ENCODE peak calls at places on chromosomes 3 and 15, in six cellular contexts. U is body of pancreas, P is IMR-90, Q is fibroblast of lung, D is endothelial cell, W is ovary. C is an unnamed sample.

GRCh38 chr15:59590027-59590426 is 21.6 kb upstream of the GCNT3 start:
- DNase-seq in U (no peak), P (no peak), Q (no peak), D (no peak), W (no peak), C (no peak)

GRCh38 chr3:44981220-44981619 is 5.2 kb downstream of the EXOSC7 start:
- DNase-seq in U (no peak), P (peak; percentile 27), Q (no peak), D (no peak), W (no peak), C (no peak)

GRCh38 chr15:42072141-42072685 is 22.1 kb downstream of the PLA2G4D start:
- DNase-seq in U (no peak), P (no peak), Q (no peak), D (no peak), W (no peak), C (no peak)

GRCh38 chr15:47383102-47383501 is 334.2 kb upstream of the SEMA6D start:
- DNase-seq in U (no peak), P (no peak), Q (no peak), D (no peak), W (no peak), C (no peak)

GRCh38 chr3:48301814-48302194 is 31.7 kb downstream of the SPINK8 start:
- DNase-seq in U (peak; percentile 40), P (peak; percentile 19), Q (peak; percentile 54), D (no peak), W (peak; percentile 21), C (peak; percentile 29)

GRCh38 chr3:10170915-10171478 is 6.3 kb downstream of the IRAK2 start:
- DNase-seq in U (no peak), P (no peak), Q (no peak), D (no peak), W (no peak), C (no peak)

GRCh38 chr15:101480613-101481380 is 8.7 kb downstream of the PCSK6 start:
- DNase-seq in U (no peak), P (no peak), Q (no peak), D (no peak), W (no peak), C (peak; percentile 34)

GRCh38 chr15:73567022-73567421 is 66.2 kb downstream of the NPTN start:
- DNase-seq in U (no peak), P (no peak), Q (no peak), D (no peak), W (no peak), C (no peak)

GRCh38 chr3:30770387-30770786 is 124.1 kb downstream of the GADL1 start:
- DNase-seq in U (peak; percentile 33), P (peak; percentile 90), Q (peak; percentile 87), D (no peak), W (no peak), C (peak; percentile 69)

GRCh38 chr3:83971693-83972092 is 987.1 kb upstream of the CADM2 start:
- DNase-seq in U (no peak), P (no peak), Q (no peak), D (no peak), W (no peak), C (no peak)

GRCh38 chr3:189419022-189419421 is 212.2 kb upstream of the TP63 start:
- DNase-seq in U (no peak), P (no peak), Q (peak; percentile 47), D (no peak), W (no peak), C (no peak)

GRCh38 chr3:118445036-118445435 is 589.6 kb downstream of the IGSF11 start:
- DNase-seq in U (no peak), P (no peak), Q (no peak), D (no peak), W (no peak), C (no peak)

GRCh38 chr3:161371441-161372320 is at the start of gene SPTSSB:
- DNase-seq in U (peak; percentile 56), P (no peak), Q (peak; percentile 22), D (peak; percentile 56), W (no peak), C (peak; percentile 48)
- TF ChIP-seq CTCF in U (no peak), P (peak; percentile 15), Q (peak; percentile 32), D (no peak), W (no peak), C (no peak)

GRCh38 chr15:63994073-63994600 is 52.1 kb downstream of the DAPK2 start:
- DNase-seq in U (peak; percentile 39), P (no peak), Q (no peak), D (no peak), W (no peak), C (no peak)
- TF ChIP-seq CTCF in U (no peak), P (no peak), Q (no peak), D (no peak), W (no peak), C (no peak)

GRCh38 chr3:170078620-170079281 is 41.0 kb downstream of the GPR160 start:
- DNase-seq in U (no peak), P (no peak), Q (no peak), D (no peak), W (no peak), C (no peak)
- TF ChIP-seq CTCF in U (no peak), P (no peak), Q (no peak), D (no peak), W (no peak), C (no peak)

DNA sequence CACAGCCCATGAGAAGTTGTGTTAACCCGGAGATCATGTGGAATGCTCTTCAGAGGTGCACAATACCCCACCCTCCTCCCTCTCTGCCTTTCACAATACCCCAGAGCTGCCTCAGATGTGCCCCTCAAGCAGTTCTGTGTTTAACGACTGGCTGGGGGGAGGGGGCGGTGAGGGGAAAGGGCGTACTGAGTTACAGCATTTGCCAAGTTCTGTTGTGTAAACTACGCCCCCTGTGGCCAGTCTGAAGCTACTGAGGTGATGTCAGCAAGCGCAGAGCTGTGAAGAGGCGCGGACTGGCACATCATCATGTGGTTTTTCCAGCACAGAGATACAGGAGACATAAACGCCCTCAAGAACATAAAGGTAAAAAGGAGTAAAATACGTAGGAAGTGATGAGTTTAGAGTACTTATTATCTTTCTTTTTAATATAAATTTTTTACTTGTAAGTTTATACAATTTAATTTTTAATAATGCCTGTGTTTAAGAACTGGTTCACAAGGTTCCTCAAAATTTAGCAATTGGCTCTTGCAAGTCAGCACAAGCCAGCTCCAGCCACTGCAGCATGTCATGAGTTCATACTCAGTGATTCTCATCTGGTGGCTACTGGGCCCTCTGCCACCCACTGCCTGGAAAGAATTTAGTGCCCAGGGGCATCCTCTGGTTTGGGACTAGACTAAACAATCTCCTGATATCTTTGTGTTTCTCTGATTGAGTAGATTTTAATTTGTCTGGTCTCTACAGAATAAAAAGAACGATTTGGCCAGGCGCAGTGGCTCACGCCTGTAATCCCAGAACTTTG is 1.7 kb downstream of the EPB42 start:
- DNase-seq in U (no peak), P (peak; percentile 18), Q (peak; percentile 17), D (peak; percentile 59), W (no peak), C (no peak)
- TF ChIP-seq CTCF in U (no peak), P (peak; percentile 33), Q (peak; percentile 9), D (peak; percentile 55), W (no peak), C (no peak)

GRCh38 chr3:12875857-12876451 is 34.6 kb upstream of the RPL32 start:
- DNase-seq in U (peak; percentile 70), P (no peak), Q (peak; percentile 28), D (peak; percentile 75), W (peak; percentile 66), C (peak; percentile 47)
- TF ChIP-seq CTCF in U (peak; percentile 20), P (peak; percentile 14), Q (no peak), D (peak; percentile 47), W (no peak), C (peak; percentile 32)

GRCh38 chr3:43411429-43411828 is 125.1 kb downstream of the SNRK start:
- DNase-seq in U (no peak), P (no peak), Q (no peak), D (no peak), W (no peak), C (no peak)

GRCh38 chr3:43417133-43417532 is 130.8 kb downstream of the SNRK start:
- DNase-seq in U (no peak), P (no peak), Q (no peak), D (no peak), W (no peak), C (no peak)

GRCh38 chr3:43415088-43415487 is 128.7 kb downstream of the SNRK start:
- DNase-seq in U (no peak), P (no peak), Q (no peak), D (no peak), W (no peak), C (no peak)

GRCh38 chr3:43410575-43410974 is 124.2 kb downstream of the SNRK start:
- DNase-seq in U (no peak), P (peak; percentile 62), Q (no peak), D (no peak), W (no peak), C (no peak)

GRCh38 chr3:43413676-43414368 is 127.5 kb downstream of the SNRK start:
- DNase-seq in U (no peak), P (no peak), Q (no peak), D (peak; percentile 48), W (no peak), C (no peak)
- TF ChIP-seq CTCF in U (no peak), P (no peak), Q (no peak), D (no peak), W (no peak), C (no peak)

GRCh38 chr3:194137314-194138097 is 1.6 kb downstream of the HES1 start:
- DNase-seq in U (peak; percentile 88), P (peak; percentile 68), Q (no peak), D (peak; percentile 50), W (peak; percentile 67), C (peak; percentile 73)
- TF ChIP-seq CTCF in U (peak; percentile 73), P (peak; percentile 45), Q (peak; percentile 26), D (peak; percentile 43), W (peak; percentile 47), C (peak; percentile 57)

GRCh38 chr3:56254835-56255234 is 213.4 kb downstream of the ERC2 start:
- DNase-seq in U (no peak), P (no peak), Q (no peak), D (no peak), W (no peak), C (no peak)
- TF ChIP-seq CTCF in U (no peak), P (peak; percentile 24), Q (peak; percentile 25), D (peak; percentile 70), W (no peak), C (no peak)

GRCh38 chr3:129023909-129024308 is 22.8 kb downstream of the EFCC1 start:
- DNase-seq in U (no peak), P (peak; percentile 28), Q (peak; percentile 31), D (no peak), W (no peak), C (no peak)
- TF ChIP-seq CTCF in U (peak; percentile 40), P (peak; percentile 33), Q (no peak), D (no peak), W (no peak), C (no peak)

GRCh38 chr3:81395739-81396138 is 365.7 kb downstream of the GBE1 start:
- DNase-seq in U (no peak), P (no peak), Q (no peak), D (peak; percentile 11), W (no peak), C (no peak)
- TF ChIP-seq CTCF in U (no peak), P (peak; percentile 2), Q (no peak), D (no peak), W (no peak), C (no peak)